ENCODE peak calls at places on chromosomes 11 and 22, in four cellular contexts. W is astrocyte of the spinal cord, M is mesothelial cell of epicardium, E is AML-193. K is an unnamed sample.

GRCh38 chr11:2194877-2195755 is 23.5 kb upstream of the TH start:
- DNase-seq in M (peak), E (peak), W (peak), K (no peak)

GRCh38 chr11:24389575-24389974 is 107.3 kb upstream of the LUZP2 start:
- DNase-seq in E (no peak), W (no peak), M (no peak), K (no peak)

GRCh38 chr11:279040-279965 is 1.1 kb downstream of the NLRP6 start:
- DNase-seq in E (no peak), W (no peak), M (no peak), K (no peak)

GRCh38 chr11:73283316-73284035 is 11.3 kb downstream of the P2RY6 start:
- DNase-seq in M (no peak), E (no peak), W (no peak), K (no peak)

GRCh38 chr11:94405062-94405461 is 3.8 kb upstream of the GPR83 start:
- DNase-seq in E (no peak), W (no peak), M (no peak), K (no peak)

GRCh38 chr11:134024420-134025085 is 44.3 kb upstream of the JAM3 start:
- DNase-seq in W (no peak), M (no peak), E (no peak), K (no peak)

GRCh38 chr11:7014118-7014517 is 6.0 kb downstream of the ZNF214 start:
- DNase-seq in E (no peak), M (no peak), W (no peak), K (no peak)

GRCh38 chr11:64281957-64282770 is 2.3 kb downstream of the BAD start:
- DNase-seq in E (no peak), W (no peak), M (no peak), K (no peak)

GRCh38 chr22:31867386-31868153 is 76.8 kb upstream of the YWHAH start:
- DNase-seq in E (no peak), M (no peak), W (no peak), K (no peak)

GRCh38 chr11:58577441-58578135 is 1.3 kb upstream of the ZFP91 start:
- DNase-seq in M (no peak), E (peak), W (peak), K (no peak)

GRCh38 chr11:27444801-27445215 is 27.8 kb downstream of the LGR4 start:
- DNase-seq in E (no peak), W (no peak), M (no peak), K (no peak)

GRCh38 chr11:122127020-122127419 is 11.0 kb upstream of the BLID start:
- DNase-seq in W (no peak), E (no peak), M (no peak), K (no peak)

GRCh38 chr22:23063539-23064380 is 6.6 kb upstream of the GNAZ start:
- DNase-seq in E (no peak), M (no peak), W (no peak), K (no peak)

GRCh38 chr22:32355760-32356159 is 1.9 kb upstream of the RFPL3 start:
- DNase-seq in W (no peak), M (no peak), E (no peak), K (peak)

GRCh38 chr22:50192056-50192824 is 6.5 kb downstream of the TRABD start:
- DNase-seq in W (no peak), E (no peak), M (no peak), K (no peak)

GRCh38 chr11:28621648-28622215 is 513.5 kb downstream of the METTL15 start:
- DNase-seq in E (no peak), M (no peak), W (peak), K (no peak)

GRCh38 chr22:28002181-28002700 is 83.2 kb upstream of the PITPNB start:
- DNase-seq in M (no peak), E (no peak), W (no peak), K (no peak)

GRCh38 chr11:47466701-47467250 is 17.8 kb upstream of the RAPSN start:
- DNase-seq in M (no peak), W (peak), E (no peak), K (no peak)